ENCODE peak calls at places on chromosomes 13 and 19, in ten cellular contexts. P is breast epithelium; C is uterus; E is fibroblast of lung; V is astrocyte; B is CD8-positive, alpha-beta T cell; L is transverse colon; Q is mucosa of descending colon; T is cardiac muscle cell; S is ovary. J is an unnamed sample.
A peak's percentile ranks its signal among the peaks of the same experiment; 100 is the strongest.

GRCh38 chr19:32404939-32405430 is 585 bp upstream of the DPY19L3 start:
- DNase-seq in P (peak; percentile 78), C (peak; percentile 56), E (peak; percentile 43), V (peak; percentile 16), B (no peak), L (peak; percentile 57), Q (peak; percentile 65), T (peak; percentile 52), S (peak; percentile 58), J (peak; percentile 62)

GRCh38 chr13:76570485-76570884 is 315.7 kb downstream of the KCTD12 start:
- DNase-seq in P (no peak), C (no peak), E (no peak), V (no peak), B (no peak), L (no peak), Q (no peak), T (no peak), S (no peak), J (no peak)

GRCh38 chr19:52170304-52170703 is 1.1 kb downstream of the ZNF836 start:
- DNase-seq in P (no peak), C (no peak), E (no peak), V (no peak), B (no peak), L (no peak), Q (peak; percentile 10), T (no peak), S (no peak), J (no peak)

GRCh38 chr13:29849731-29850212 is 645 bp downstream of the UBL3 start:
- DNase-seq in P (peak; percentile 65), C (peak; percentile 63), E (peak; percentile 46), V (peak; percentile 76), B (no peak), L (peak; percentile 69), Q (peak; percentile 65), T (peak; percentile 54), S (peak; percentile 53), J (peak; percentile 75)

GRCh38 chr19:45884682-45885555 is 1.0 kb downstream of the IRF2BP1 start:
- DNase-seq in P (no peak), C (no peak), E (no peak), V (no peak), B (no peak), L (no peak), Q (no peak), T (no peak), S (peak; percentile 29), J (no peak)

GRCh38 chr13:45781553-45782326 is 69.8 kb downstream of the SIAH3 start:
- DNase-seq in P (no peak), C (peak; percentile 16), E (peak; percentile 2), V (peak; percentile 17), B (no peak), L (peak; percentile 50), Q (peak; percentile 48), T (peak; percentile 3), S (no peak), J (peak; percentile 59)

GRCh38 chr13:29595380-29596063 is at the start of gene SLC7A1:
- DNase-seq in P (peak; percentile 69), C (peak; percentile 67), E (peak; percentile 67), V (peak; percentile 73), B (peak; percentile 67), L (peak; percentile 85), Q (peak; percentile 80), T (peak; percentile 84), S (peak; percentile 54), J (peak; percentile 79)

GRCh38 chr13:99870541-99870940 is 101.0 kb downstream of the ZIC5 start:
- DNase-seq in P (no peak), C (no peak), E (no peak), V (no peak), B (no peak), L (no peak), Q (no peak), T (no peak), S (no peak), J (no peak)

GRCh38 chr13:101487046-101487830 is 34.8 kb downstream of the ITGBL1 start:
- DNase-seq in P (no peak), C (no peak), E (no peak), V (no peak), B (no peak), L (no peak), Q (no peak), T (no peak), S (no peak), J (no peak)

GRCh38 chr19:7699422-7700127 is 2.4 kb downstream of the FCER2 start:
- DNase-seq in P (no peak), C (no peak), E (no peak), V (no peak), B (no peak), L (no peak), Q (no peak), T (no peak), S (no peak), J (no peak)

GRCh38 chr13:83515267-83515666 is 367.0 kb downstream of the SLITRK1 start:
- DNase-seq in P (no peak), C (no peak), E (peak; percentile 69), V (peak; percentile 25), B (no peak), L (no peak), Q (no peak), T (peak; percentile 54), S (no peak), J (no peak)

GRCh38 chr13:98223741-98224140 is 46.7 kb upstream of the RNF113B start:
- DNase-seq in P (no peak), C (no peak), E (no peak), V (no peak), B (no peak), L (no peak), Q (no peak), T (no peak), S (no peak), J (no peak)

GRCh38 chr13:36750046-36750445 is 69.0 kb upstream of the RFXAP start:
- DNase-seq in P (no peak), C (no peak), E (no peak), V (no peak), B (no peak), L (no peak), Q (no peak), T (no peak), S (no peak), J (no peak)

GRCh38 chr19:16416574-16416973 is 55.2 kb downstream of the EPS15L1 start:
- DNase-seq in P (no peak), C (no peak), E (no peak), V (no peak), B (no peak), L (no peak), Q (no peak), T (no peak), S (no peak), J (no peak)

GRCh38 chr19:16419671-16420394 is 51.9 kb downstream of the EPS15L1 start:
- DNase-seq in P (no peak), C (no peak), E (no peak), V (no peak), B (no peak), L (no peak), Q (no peak), T (no peak), S (no peak), J (no peak)

GRCh38 chr19:16416996-16417395 is 54.8 kb downstream of the EPS15L1 start:
- DNase-seq in P (no peak), C (no peak), E (no peak), V (no peak), B (no peak), L (no peak), Q (no peak), T (no peak), S (no peak), J (no peak)

GRCh38 chr19:16417660-16418596 is 53.8 kb downstream of the EPS15L1 start:
- DNase-seq in P (peak; percentile 77), C (peak; percentile 53), E (peak; percentile 38), V (no peak), B (peak; percentile 54), L (peak; percentile 55), Q (peak; percentile 66), T (peak; percentile 60), S (peak; percentile 65), J (peak; percentile 70)

GRCh38 chr19:16418597-16418962 is 53.2 kb downstream of the EPS15L1 start:
- DNase-seq in P (no peak), C (no peak), E (no peak), V (no peak), B (no peak), L (no peak), Q (no peak), T (no peak), S (no peak), J (no peak)
- H3K36me3 ChIP-seq in P (no peaks in the 10 kb centered on the region), C (no peaks in the 10 kb centered on the region), E (peaks cover 30% of the 10 kb centered on the region), V (peaks cover 17% of the 10 kb centered on the region), B (peaks cover 29% of the 10 kb centered on the region), L (no peaks in the 10 kb centered on the region), Q (peaks cover 4% of the 10 kb centered on the region), T (peaks cover 26% of the 10 kb centered on the region), S (no peaks in the 10 kb centered on the region), J (no peaks in the 10 kb centered on the region)

GRCh38 chr19:13029893-13030292 is 34.6 kb downstream of the NFIX start:
- DNase-seq in P (no peak), C (no peak), E (no peak), V (no peak), B (no peak), L (peak; percentile 64), Q (peak; percentile 70), T (no peak), S (no peak), J (no peak)
- TF ChIP-seq CTCF in P (no peak), C (peak; percentile 38), E (peak; percentile 39), V (peak; percentile 36), B (no peak), L (peak; percentile 55), Q (no peak), T (peak; percentile 52), S (no peak), J (no peak)

DNA sequence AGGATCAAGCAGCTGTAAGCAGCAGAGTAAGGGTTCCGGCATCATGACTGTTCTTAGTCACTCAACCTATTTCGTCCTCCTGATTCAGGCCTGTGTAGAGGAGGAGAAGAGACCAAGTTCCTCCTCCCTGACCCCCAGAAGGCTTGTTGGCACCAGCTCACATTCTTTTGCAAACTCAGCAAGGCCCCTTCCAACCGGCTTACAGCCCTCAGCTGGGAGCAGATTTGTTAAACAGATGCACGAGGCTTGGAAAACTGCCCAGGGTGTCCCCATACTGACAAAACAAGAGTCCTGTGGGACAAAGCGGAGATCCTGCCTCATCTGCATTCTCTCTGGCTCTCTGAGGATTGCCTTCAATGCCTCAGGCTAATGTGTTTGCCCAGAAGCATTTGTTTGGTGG is 113.2 kb upstream of the SOX21 start:
- DNase-seq in P (no peak), C (peak; percentile 41), E (peak; percentile 72), V (peak; percentile 14), B (no peak), L (peak; percentile 25), Q (peak; percentile 50), T (peak; percentile 88), S (peak; percentile 74), J (peak; percentile 70)
- H3K4me3 ChIP-seq in P (no peak overlapping the region), C (no peak overlapping the region), E (no peak overlapping the region), V (no peak overlapping the region), B (no peak overlapping the region), L (no peak overlapping the region), Q (no peak overlapping the region), T (no peak overlapping the region), S (no peak overlapping the region), J (no peak overlapping the region)

DNA sequence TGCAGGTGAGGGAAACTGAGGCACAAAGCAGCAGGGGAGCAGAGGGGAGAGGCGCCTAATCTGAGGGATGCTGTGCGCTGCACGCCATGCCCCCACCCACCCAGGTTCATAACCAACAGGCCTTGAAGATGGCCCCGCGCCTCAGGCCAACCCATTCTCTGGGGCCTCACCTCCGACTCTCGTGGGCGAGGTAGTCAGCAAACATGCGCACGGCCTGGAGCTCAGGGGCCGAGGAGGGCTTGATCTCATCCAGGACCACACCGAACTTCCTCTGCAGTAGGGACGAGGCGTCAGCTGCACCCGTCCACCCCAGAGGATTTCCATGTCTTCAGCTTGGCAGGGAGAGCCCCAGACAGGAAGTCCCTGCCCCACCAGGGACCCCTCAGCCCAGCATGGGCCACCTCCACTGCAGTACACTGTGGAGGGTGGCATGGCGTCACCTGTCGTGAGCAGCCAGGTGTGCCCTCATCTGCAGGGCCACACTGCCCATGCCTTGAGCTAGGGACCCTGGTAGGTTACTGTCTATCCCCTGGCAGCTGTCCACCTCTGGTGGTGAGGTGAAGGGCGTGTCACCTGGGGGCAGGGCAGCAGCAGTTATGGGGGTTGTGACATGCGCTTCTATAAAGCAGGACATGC is 8.3 kb downstream of the COPE start:
- DNase-seq in P (no peak), C (no peak), E (no peak), V (no peak), B (no peak), L (no peak), Q (no peak), T (no peak), S (no peak), J (no peak)
- H3K36me3 ChIP-seq in P (no peaks in the 10 kb centered on the region), C (no peaks in the 10 kb centered on the region), E (peaks cover 33% of the 10 kb centered on the region), V (peaks cover 13% of the 10 kb centered on the region), B (peaks cover 30% of the 10 kb centered on the region), L (no peaks in the 10 kb centered on the region), Q (peaks cover 6% of the 10 kb centered on the region), T (peaks cover 3% of the 10 kb centered on the region), S (no peaks in the 10 kb centered on the region), J (no peaks in the 10 kb centered on the region)

J was measured in testis.